ENCODE peak calls at places on chromosomes 13 and 19, in eight cellular contexts. Z, O, I, W, E, J, L and C are unnamed samples.

GRCh38 chr13:79593121-79593520 is 112.2 kb downstream of the NDFIP2 start:
- DNase-seq in Z (no peak), O (no peak), I (no peak), W (no peak), E (no peak), J (no peak), L (no peak), C (no peak)

GRCh38 chr19:15633122-15633521 is 7.6 kb upstream of the CYP4F3 start:
- DNase-seq in Z (no peak), O (no peak), I (no peak), W (no peak), E (no peak), J (no peak), L (no peak), C (no peak)

GRCh38 chr13:59747529-59747928 is 416.2 kb downstream of the DIAPH3 start:
- DNase-seq in Z (no peak), O (no peak), I (no peak), W (no peak), E (no peak), J (no peak), L (no peak), C (no peak)

GRCh38 chr13:105545811-105546210 is 989.7 kb downstream of the EFNB2 start:
- DNase-seq in Z (no peak), O (no peak), I (no peak), W (no peak), E (no peak), J (no peak), L (no peak), C (no peak)

GRCh38 chr13:92164822-92165221 is 766.4 kb downstream of the GPC5 start:
- DNase-seq in Z (no peak), O (no peak), I (no peak), W (no peak), E (no peak), J (no peak), L (no peak), C (no peak)

GRCh38 chr13:48707405-48707804 is 53.7 kb downstream of the CYSLTR2 start:
- DNase-seq in Z (no peak), O (no peak), I (no peak), W (no peak), E (no peak), J (no peak), L (no peak), C (no peak)

GRCh38 chr19:31648347-31648746 is 299.1 kb upstream of the TSHZ3 start:
- DNase-seq in Z (no peak), O (no peak), I (no peak), W (no peak), E (no peak), J (no peak), L (no peak), C (no peak)

GRCh38 chr13:73849292-73849691 is 284.9 kb downstream of the KLF12 start:
- DNase-seq in Z (no peak), O (peak), I (no peak), W (no peak), E (no peak), J (no peak), L (peak), C (no peak)

GRCh38 chr13:113364371-113364932 is 522 bp upstream of the GRTP1 start:
- DNase-seq in Z (no peak), O (peak), I (peak), W (no peak), E (no peak), J (no peak), L (peak), C (no peak)

GRCh38 chr13:110118106-110118505 is 188.9 kb downstream of the COL4A1 start:
- DNase-seq in Z (peak), O (no peak), I (no peak), W (no peak), E (no peak), J (no peak), L (no peak), C (peak)

GRCh38 chr19:13953021-13953531 is 767 bp downstream of the DCAF15 start:
- DNase-seq in Z (no peak), O (peak), I (no peak), W (peak), E (no peak), J (no peak), L (peak), C (peak)
- TF ChIP-seq EP300 in Z (no peak), O (no peak), I (no peak), W (no peak), E (no peak), J (no peak), L (no peak), C (no peak)

DNA sequence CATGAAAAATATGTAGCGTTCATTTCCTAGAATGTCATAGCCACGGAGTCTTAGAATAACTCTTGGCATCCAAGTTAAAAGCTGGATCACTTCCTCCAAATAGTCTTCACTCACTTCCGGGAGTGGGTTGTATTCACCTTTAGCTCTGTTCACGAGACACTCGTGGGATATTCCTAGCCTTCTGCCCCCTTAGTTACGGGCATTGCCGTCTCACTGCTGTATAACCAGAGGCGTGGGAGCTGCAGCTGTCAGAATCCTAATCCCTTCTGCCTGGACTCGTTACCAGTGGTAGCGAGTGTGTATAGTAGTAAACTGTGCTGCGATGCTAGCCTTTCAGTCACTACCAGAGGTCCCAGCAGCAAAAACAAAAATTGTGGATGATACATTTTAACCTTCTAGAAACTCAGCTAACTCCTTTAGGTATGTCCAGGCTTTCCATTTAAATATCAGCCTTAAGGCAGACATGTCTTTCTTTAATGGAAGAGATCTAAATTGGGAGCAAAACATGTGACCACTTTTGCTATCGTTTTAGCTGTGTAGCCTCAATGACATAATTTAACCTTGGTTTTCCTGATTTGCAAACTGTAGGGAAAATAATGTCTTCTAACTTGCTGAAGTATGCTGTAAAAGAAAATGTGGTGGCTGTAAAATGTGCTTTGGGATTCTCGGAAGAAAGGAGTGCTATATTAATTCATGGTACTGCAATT is 34.1 kb downstream of the ERCC5 start:
- DNase-seq in Z (no peak), O (no peak), I (no peak), W (no peak), E (no peak), J (no peak), L (no peak), C (no peak)
- H3K27ac ChIP-seq in Z (no peak), O (no peak), I (no peak), W (no peak), E (no peak), J (no peak), L (no peak), C (no peak)

GRCh38 chr13:20714563-20715339 is 11.3 kb downstream of the IL17D start:
- DNase-seq in Z (no peak), O (no peak), I (peak), W (no peak), E (peak), J (no peak), L (no peak), C (peak)
- TF ChIP-seq EP300 in Z (no peak), O (no peak), I (no peak), W (no peak), E (peak), J (no peak), L (no peak), C (no peak)

GRCh38 chr19:41447732-41448332 is 4.9 kb downstream of the ERICH4 start:
- DNase-seq in Z (no peak), O (no peak), I (no peak), W (no peak), E (no peak), J (no peak), L (no peak), C (no peak)

GRCh38 chr19:41442473-41443360 is at the start of gene ERICH4:
- DNase-seq in Z (no peak), O (no peak), I (no peak), W (no peak), E (no peak), J (no peak), L (peak), C (no peak)

GRCh38 chr19:41449079-41449864 is 6.3 kb downstream of the ERICH4 start:
- DNase-seq in Z (peak), O (peak), I (peak), W (peak), E (peak), J (peak), L (peak), C (peak)

GRCh38 chr19:41443813-41444455 is 978 bp downstream of the ERICH4 start:
- DNase-seq in Z (no peak), O (no peak), I (no peak), W (no peak), E (no peak), J (no peak), L (peak), C (no peak)

GRCh38 chr19:41445575-41445974 is 2.6 kb downstream of the ERICH4 start:
- DNase-seq in Z (peak), O (no peak), I (no peak), W (no peak), E (no peak), J (no peak), L (no peak), C (no peak)
- H3K27ac ChIP-seq in Z (no peak), O (no peak), I (no peak), W (no peak), E (no peak), J (no peak), L (no peak), C (no peak)